ENCODE peak calls at places on chromosomes 4 and X, in five cellular contexts. Z is NT2/D1, K is SW 1271, F is Kasumi-1, H is adrenal gland. V is an unnamed sample.

GRCh38 chrX:151875270-151876026 is 37.2 kb upstream of the MAGEA4 start:
- DNase-seq in Z (no peak), K (no peak), F (no peak), H (peak), V (no peak)

GRCh38 chr4:10808591-10808990 is 124.0 kb upstream of the CLNK start:
- DNase-seq in Z (no peak), K (no peak), F (no peak), H (peak), V (no peak)

GRCh38 chrX:55342533-55343501 is 78.1 kb upstream of the PAGE3 start:
- DNase-seq in Z (peak), K (no peak), F (peak), H (peak), V (no peak)

GRCh38 chr4:48439988-48440387 is 43.2 kb upstream of the SLC10A4 start:
- DNase-seq in Z (no peak), K (no peak), F (no peak), H (no peak), V (no peak)

GRCh38 chr4:183257808-183258207 is 62.3 kb downstream of the CLDN22 start:
- DNase-seq in Z (no peak), K (no peak), F (no peak), H (no peak), V (no peak)

GRCh38 chr4:74534121-74534520 is 89.2 kb downstream of the AREG start:
- DNase-seq in Z (no peak), K (no peak), F (no peak), H (no peak), V (no peak)

GRCh38 chr4:5463361-5463760 is 245.0 kb downstream of the EVC2 start:
- DNase-seq in Z (no peak), K (no peak), F (no peak), H (no peak), V (no peak)

GRCh38 chrX:22134681-22135080 is 102.6 kb downstream of the PHEX start:
- DNase-seq in Z (no peak), K (peak), F (no peak), H (no peak), V (no peak)

GRCh38 chr4:98838977-98839618 is 89.8 kb downstream of the EIF4E start:
- DNase-seq in Z (no peak), K (no peak), F (peak), H (no peak), V (no peak)

GRCh38 chr4:132065940-132066495 is 1083.1 kb upstream of the PCDH10 start:
- DNase-seq in Z (no peak), K (no peak), F (no peak), H (no peak), V (no peak)

GRCh38 chrX:118655561-118656246 is 71.7 kb upstream of the IL13RA1 start:
- DNase-seq in Z (no peak), K (no peak), F (no peak), H (no peak), V (no peak)

GRCh38 chr4:10599574-10599973 is 85.0 kb downstream of the CLNK start:
- DNase-seq in Z (no peak), K (no peak), F (no peak), H (no peak), V (no peak)

GRCh38 chrX:20015945-20016617 is 25.2 kb upstream of the BCLAF3 start:
- DNase-seq in Z (no peak), K (no peak), F (no peak), H (no peak), V (no peak)

GRCh38 chrX:40471965-40472648 is 108.7 kb upstream of the ATP6AP2 start:
- DNase-seq in Z (peak), K (no peak), F (no peak), H (no peak), V (peak)

GRCh38 chrX:65871671-65872311 is 168.1 kb downstream of the VSIG4 start:
- DNase-seq in Z (peak), K (no peak), F (no peak), H (no peak), V (no peak)

GRCh38 chr4:55447108-55447708 is 51.5 kb downstream of the TMEM165 start:
- DNase-seq in Z (no peak), K (no peak), F (no peak), H (no peak), V (no peak)

GRCh38 chr4:185101354-185101890 is 41.6 kb upstream of the SLC25A4 start:
- DNase-seq in Z (no peak), K (no peak), F (no peak), H (no peak), V (no peak)

GRCh38 chr4:54254915-54255246 is 25.8 kb downstream of the PDGFRA start:
- DNase-seq in Z (no peak), K (no peak), F (no peak), H (no peak), V (no peak)

GRCh38 chr4:160127211-160127610 is 1024.3 kb downstream of the RAPGEF2 start:
- DNase-seq in Z (no peak), K (no peak), F (no peak), H (no peak), V (no peak)

GRCh38 chr4:4984186-4984585 is 35.1 kb downstream of the CYTL1 start:
- DNase-seq in Z (no peak), K (no peak), F (no peak), H (no peak), V (no peak)

GRCh38 chr4:17762705-17763104 is 18.7 kb downstream of the FAM184B start:
- DNase-seq in Z (no peak), K (no peak), F (no peak), H (no peak), V (peak)

GRCh38 chr4:52984469-52984868 is 122.4 kb downstream of the RASL11B start:
- DNase-seq in Z (no peak), K (no peak), F (no peak), H (no peak), V (no peak)

GRCh38 chr4:149605601-149606378 is 209.9 kb downstream of the IQCM start:
- DNase-seq in Z (peak), K (no peak), F (no peak), H (no peak), V (no peak)

GRCh38 chr4:8238061-8238511 is 31.5 kb upstream of the HTRA3 start:
- DNase-seq in Z (no peak), K (no peak), F (no peak), H (no peak), V (no peak)

GRCh38 chr4:145736241-145736831 is 56.4 kb downstream of the C4orf51 start:
- DNase-seq in Z (no peak), K (no peak), F (no peak), H (peak), V (peak)

GRCh38 chr4:152077582-152077981 is 316.8 kb upstream of the GATB start:
- DNase-seq in Z (no peak), K (no peak), F (no peak), H (no peak), V (no peak)

GRCh38 chrX:103197721-103198306 is 17.1 kb upstream of the BEX4 start:
- DNase-seq in Z (no peak), K (no peak), F (no peak), H (no peak), V (no peak)